ENCODE peak calls at places on chromosome 22, in five cellular contexts. H, C, V, B and E are unnamed samples.

GRCh38 chr22:29206372-29207230 is 905 bp downstream of the EMID1 start:
- DNase-seq in H (no peak), C (no peak), V (no peak), B (no peak), E (no peak)

GRCh38 chr22:23550049-23550650 is 29.9 kb downstream of the IGLL1 start:
- DNase-seq in H (no peak), C (no peak), V (no peak), B (no peak), E (no peak)

GRCh38 chr22:47298017-47298820 is 535.8 kb downstream of the TBC1D22A start:
- DNase-seq in H (no peak), C (no peak), V (no peak), B (no peak), E (no peak)

GRCh38 chr22:36123673-36124630 is 36.6 kb downstream of the APOL3 start:
- DNase-seq in H (peak; percentile 90), C (peak; percentile 91), V (peak; percentile 85), B (peak; percentile 89), E (peak; percentile 96)

GRCh38 chr22:46578824-46579561 is 41.2 kb upstream of the GRAMD4 start:
- DNase-seq in H (no peak), C (no peak), V (no peak), B (no peak), E (peak; percentile 22)

GRCh38 chr22:35559354-35560005 is 18.8 kb downstream of the RASD2 start:
- DNase-seq in H (no peak), C (no peak), V (no peak), B (no peak), E (no peak)

GRCh38 chr22:37601540-37602442 is 6.8 kb upstream of the GGA1 start:
- DNase-seq in H (no peak), C (peak; percentile 88), V (no peak), B (peak; percentile 30), E (peak; percentile 72)

GRCh38 chr22:19942886-19943664 is 1.5 kb upstream of the TXNRD2 start:
- DNase-seq in H (no peak), C (peak; percentile 41), V (no peak), B (peak; percentile 82), E (peak; percentile 95)

GRCh38 chr22:33361581-33361980 is 303.4 kb upstream of the SYN3 start:
- DNase-seq in H (no peak), C (peak; percentile 45), V (no peak), B (no peak), E (peak; percentile 63)

GRCh38 chr22:37747090-37747714 is 50.4 kb downstream of the TRIOBP start:
- DNase-seq in H (no peak), C (no peak), V (no peak), B (peak; percentile 57), E (peak; percentile 81)

GRCh38 chr22:44195189-44195871 is 14.6 kb downstream of the PARVG start:
- DNase-seq in H (no peak), C (no peak), V (no peak), B (no peak), E (no peak)

GRCh38 chr22:46576556-46577351 is 39.3 kb upstream of the CELSR1 start:
- DNase-seq in H (peak; percentile 69), C (peak; percentile 48), V (no peak), B (no peak), E (peak; percentile 56)

GRCh38 chr22:30423296-30423958 is 2.1 kb upstream of the MTFP1 start:
- DNase-seq in H (no peak), C (no peak), V (peak; percentile 72), B (no peak), E (no peak)

GRCh38 chr22:49211176-49211575 is 616.5 kb downstream of the BRD1 start:
- DNase-seq in H (no peak), C (no peak), V (no peak), B (no peak), E (no peak)